ENCODE peak calls at places on chromosome 18, in ten cellular contexts. One of them, this sample, is unnamed.

GRCh38 chr18:36314754-36315153 is 17.2 kb downstream of the FHOD3 start:
- DNase-seq in NCI-H1092 treated with DMSO at 0.1 percent for 48 hours: no peak
- DNase-seq in HFF-Myc: no peak
- DNase-seq in CD4-positive, CD25-positive, alpha-beta regulatory T cell: no peak
- DNase-seq in H54: no peak
- DNase-seq in amniotic stem cell: peak
- DNase-seq in heart right ventricle: no peak
- DNase-seq in stimulated activated CD4-positive, alpha-beta T cell treated with anti-CD3 and anti-CD28 coated beads, Interleukin-12 subunit alpha, Interleukin-12 subunit beta, amount 100 ng/mL, for 4 hours: no peak
- DNase-seq in NCI-H774: no peak
- DNase-seq in H1: no peak
- DNase-seq in this sample: no peak

GRCh38 chr18:49230331-49230730 is 230.1 kb downstream of the DYM start:
- DNase-seq in stimulated activated CD4-positive, alpha-beta T cell treated with anti-CD3 and anti-CD28 coated beads, Interleukin-12 subunit alpha, Interleukin-12 subunit beta, amount 100 ng/mL, for 4 hours: no peak
- DNase-seq in H1: no peak
- DNase-seq in CD4-positive, CD25-positive, alpha-beta regulatory T cell: no peak
- DNase-seq in heart right ventricle: no peak
- DNase-seq in amniotic stem cell: no peak
- DNase-seq in H54: no peak
- DNase-seq in HFF-Myc: no peak
- DNase-seq in NCI-H1092 treated with DMSO at 0.1 percent for 48 hours: no peak
- DNase-seq in NCI-H774: no peak
- DNase-seq in this sample: no peak

GRCh38 chr18:1965541-1965940 is 605.8 kb downstream of the METTL4 start:
- DNase-seq in heart right ventricle: no peak
- DNase-seq in CD4-positive, CD25-positive, alpha-beta regulatory T cell: no peak
- DNase-seq in H54: no peak
- DNase-seq in amniotic stem cell: no peak
- DNase-seq in NCI-H1092 treated with DMSO at 0.1 percent for 48 hours: no peak
- DNase-seq in HFF-Myc: no peak
- DNase-seq in H1: no peak
- DNase-seq in NCI-H774: no peak
- DNase-seq in stimulated activated CD4-positive, alpha-beta T cell treated with anti-CD3 and anti-CD28 coated beads, Interleukin-12 subunit alpha, Interleukin-12 subunit beta, amount 100 ng/mL, for 4 hours: no peak
- DNase-seq in this sample: no peak

GRCh38 chr18:49863769-49864615 is 50.7 kb upstream of the ACAA2 start:
- DNase-seq in NCI-H1092 treated with DMSO at 0.1 percent for 48 hours: no peak
- DNase-seq in heart right ventricle: no peak
- DNase-seq in amniotic stem cell: no peak
- DNase-seq in HFF-Myc: no peak
- DNase-seq in H1: no peak
- DNase-seq in H54: no peak
- DNase-seq in CD4-positive, CD25-positive, alpha-beta regulatory T cell: no peak
- DNase-seq in NCI-H774: no peak
- DNase-seq in stimulated activated CD4-positive, alpha-beta T cell treated with anti-CD3 and anti-CD28 coated beads, Interleukin-12 subunit alpha, Interleukin-12 subunit beta, amount 100 ng/mL, for 4 hours: no peak
- DNase-seq in this sample: no peak

GRCh38 chr18:76447268-76447890 is 47.7 kb downstream of the ZNF516 start:
- DNase-seq in H1: no peak
- DNase-seq in heart right ventricle: no peak
- DNase-seq in amniotic stem cell: no peak
- DNase-seq in NCI-H774: no peak
- DNase-seq in CD4-positive, CD25-positive, alpha-beta regulatory T cell: no peak
- DNase-seq in H54: no peak
- DNase-seq in NCI-H1092 treated with DMSO at 0.1 percent for 48 hours: no peak
- DNase-seq in stimulated activated CD4-positive, alpha-beta T cell treated with anti-CD3 and anti-CD28 coated beads, Interleukin-12 subunit alpha, Interleukin-12 subunit beta, amount 100 ng/mL, for 4 hours: no peak
- DNase-seq in HFF-Myc: no peak
- DNase-seq in this sample: no peak

GRCh38 chr18:45412577-45412976 is 202.7 kb upstream of the SLC14A2 start:
- DNase-seq in H54: no peak
- DNase-seq in heart right ventricle: no peak
- DNase-seq in H1: no peak
- DNase-seq in stimulated activated CD4-positive, alpha-beta T cell treated with anti-CD3 and anti-CD28 coated beads, Interleukin-12 subunit alpha, Interleukin-12 subunit beta, amount 100 ng/mL, for 4 hours: no peak
- DNase-seq in NCI-H1092 treated with DMSO at 0.1 percent for 48 hours: no peak
- DNase-seq in NCI-H774: no peak
- DNase-seq in CD4-positive, CD25-positive, alpha-beta regulatory T cell: no peak
- DNase-seq in HFF-Myc: no peak
- DNase-seq in amniotic stem cell: no peak
- DNase-seq in this sample: no peak

GRCh38 chr18:47754311-47755101 is 176.0 kb downstream of the SMAD2 start:
- DNase-seq in H1: peak
- DNase-seq in NCI-H1092 treated with DMSO at 0.1 percent for 48 hours: peak
- DNase-seq in H54: peak
- DNase-seq in CD4-positive, CD25-positive, alpha-beta regulatory T cell: peak
- DNase-seq in heart right ventricle: peak
- DNase-seq in stimulated activated CD4-positive, alpha-beta T cell treated with anti-CD3 and anti-CD28 coated beads, Interleukin-12 subunit alpha, Interleukin-12 subunit beta, amount 100 ng/mL, for 4 hours: peak
- DNase-seq in NCI-H774: peak
- DNase-seq in HFF-Myc: no peak
- DNase-seq in amniotic stem cell: no peak
- DNase-seq in this sample: peak

GRCh38 chr18:74623047-74623816 is 25.6 kb downstream of the ZNF407 start:
- DNase-seq in stimulated activated CD4-positive, alpha-beta T cell treated with anti-CD3 and anti-CD28 coated beads, Interleukin-12 subunit alpha, Interleukin-12 subunit beta, amount 100 ng/mL, for 4 hours: no peak
- DNase-seq in NCI-H1092 treated with DMSO at 0.1 percent for 48 hours: no peak
- DNase-seq in amniotic stem cell: no peak
- DNase-seq in HFF-Myc: no peak
- DNase-seq in NCI-H774: no peak
- DNase-seq in CD4-positive, CD25-positive, alpha-beta regulatory T cell: peak
- DNase-seq in heart right ventricle: no peak
- DNase-seq in H1: no peak
- DNase-seq in H54: no peak
- DNase-seq in this sample: no peak

GRCh38 chr18:54806526-54806925 is 21.8 kb upstream of the RAB27B start:
- DNase-seq in H1: no peak
- DNase-seq in NCI-H774: no peak
- DNase-seq in CD4-positive, CD25-positive, alpha-beta regulatory T cell: no peak
- DNase-seq in HFF-Myc: no peak
- DNase-seq in NCI-H1092 treated with DMSO at 0.1 percent for 48 hours: no peak
- DNase-seq in heart right ventricle: no peak
- DNase-seq in H54: no peak
- DNase-seq in amniotic stem cell: no peak
- DNase-seq in stimulated activated CD4-positive, alpha-beta T cell treated with anti-CD3 and anti-CD28 coated beads, Interleukin-12 subunit alpha, Interleukin-12 subunit beta, amount 100 ng/mL, for 4 hours: no peak
- DNase-seq in this sample: no peak

GRCh38 chr18:48940854-48941531 is 9.8 kb downstream of the SMAD7 start:
- DNase-seq in H1: no peak
- DNase-seq in HFF-Myc: no peak
- DNase-seq in amniotic stem cell: no peak
- DNase-seq in H54: no peak
- DNase-seq in NCI-H774: no peak
- DNase-seq in CD4-positive, CD25-positive, alpha-beta regulatory T cell: peak
- DNase-seq in NCI-H1092 treated with DMSO at 0.1 percent for 48 hours: no peak
- DNase-seq in heart right ventricle: no peak
- DNase-seq in stimulated activated CD4-positive, alpha-beta T cell treated with anti-CD3 and anti-CD28 coated beads, Interleukin-12 subunit alpha, Interleukin-12 subunit beta, amount 100 ng/mL, for 4 hours: peak
- DNase-seq in this sample: no peak

GRCh38 chr18:22650247-22650646 is 232.5 kb upstream of the CTAGE1 start:
- DNase-seq in H54: no peak
- DNase-seq in amniotic stem cell: no peak
- DNase-seq in NCI-H774: no peak
- DNase-seq in H1: no peak
- DNase-seq in stimulated activated CD4-positive, alpha-beta T cell treated with anti-CD3 and anti-CD28 coated beads, Interleukin-12 subunit alpha, Interleukin-12 subunit beta, amount 100 ng/mL, for 4 hours: no peak
- DNase-seq in heart right ventricle: no peak
- DNase-seq in NCI-H1092 treated with DMSO at 0.1 percent for 48 hours: no peak
- DNase-seq in HFF-Myc: no peak
- DNase-seq in CD4-positive, CD25-positive, alpha-beta regulatory T cell: no peak
- DNase-seq in this sample: no peak

GRCh38 chr18:23274638-23275482 is 139.6 kb downstream of the CABLES1 start:
- DNase-seq in heart right ventricle: no peak
- DNase-seq in H1: no peak
- DNase-seq in HFF-Myc: no peak
- DNase-seq in NCI-H1092 treated with DMSO at 0.1 percent for 48 hours: no peak
- DNase-seq in H54: no peak
- DNase-seq in CD4-positive, CD25-positive, alpha-beta regulatory T cell: no peak
- DNase-seq in stimulated activated CD4-positive, alpha-beta T cell treated with anti-CD3 and anti-CD28 coated beads, Interleukin-12 subunit alpha, Interleukin-12 subunit beta, amount 100 ng/mL, for 4 hours: no peak
- DNase-seq in NCI-H774: no peak
- DNase-seq in amniotic stem cell: no peak
- DNase-seq in this sample: no peak

GRCh38 chr18:69400253-69400975 is at the start of gene DOK6:
- DNase-seq in H54: no peak
- DNase-seq in amniotic stem cell: peak
- DNase-seq in NCI-H1092 treated with DMSO at 0.1 percent for 48 hours: peak
- DNase-seq in stimulated activated CD4-positive, alpha-beta T cell treated with anti-CD3 and anti-CD28 coated beads, Interleukin-12 subunit alpha, Interleukin-12 subunit beta, amount 100 ng/mL, for 4 hours: no peak
- DNase-seq in H1: no peak
- DNase-seq in heart right ventricle: peak
- DNase-seq in HFF-Myc: peak
- DNase-seq in NCI-H774: peak
- DNase-seq in CD4-positive, CD25-positive, alpha-beta regulatory T cell: no peak
- DNase-seq in this sample: peak

GRCh38 chr18:58048243-58048642 is 4.2 kb downstream of the NEDD4L start:
- DNase-seq in H1: no peak
- DNase-seq in H54: no peak
- DNase-seq in heart right ventricle: no peak
- DNase-seq in amniotic stem cell: no peak
- DNase-seq in NCI-H1092 treated with DMSO at 0.1 percent for 48 hours: no peak
- DNase-seq in stimulated activated CD4-positive, alpha-beta T cell treated with anti-CD3 and anti-CD28 coated beads, Interleukin-12 subunit alpha, Interleukin-12 subunit beta, amount 100 ng/mL, for 4 hours: no peak
- DNase-seq in CD4-positive, CD25-positive, alpha-beta regulatory T cell: no peak
- DNase-seq in NCI-H774: no peak
- DNase-seq in HFF-Myc: no peak
- DNase-seq in this sample: no peak

GRCh38 chr18:22709288-22710060 is 223.7 kb upstream of the RBBP8 start:
- DNase-seq in HFF-Myc: no peak
- DNase-seq in H1: no peak
- DNase-seq in NCI-H774: no peak
- DNase-seq in stimulated activated CD4-positive, alpha-beta T cell treated with anti-CD3 and anti-CD28 coated beads, Interleukin-12 subunit alpha, Interleukin-12 subunit beta, amount 100 ng/mL, for 4 hours: no peak
- DNase-seq in heart right ventricle: no peak
- DNase-seq in H54: no peak
- DNase-seq in CD4-positive, CD25-positive, alpha-beta regulatory T cell: no peak
- DNase-seq in NCI-H1092 treated with DMSO at 0.1 percent for 48 hours: no peak
- DNase-seq in amniotic stem cell: no peak
- DNase-seq in this sample: no peak

GRCh38 chr18:24068945-24069693 is 54.6 kb downstream of the TTC39C start:
- DNase-seq in stimulated activated CD4-positive, alpha-beta T cell treated with anti-CD3 and anti-CD28 coated beads, Interleukin-12 subunit alpha, Interleukin-12 subunit beta, amount 100 ng/mL, for 4 hours: no peak
- DNase-seq in HFF-Myc: no peak
- DNase-seq in NCI-H774: peak
- DNase-seq in H1: no peak
- DNase-seq in H54: no peak
- DNase-seq in NCI-H1092 treated with DMSO at 0.1 percent for 48 hours: peak
- DNase-seq in heart right ventricle: no peak
- DNase-seq in amniotic stem cell: no peak
- DNase-seq in CD4-positive, CD25-positive, alpha-beta regulatory T cell: no peak
- DNase-seq in this sample: no peak

GRCh38 chr18:57107141-57107832 is 39.6 kb upstream of the BOD1L2 start:
- DNase-seq in H54: no peak
- DNase-seq in amniotic stem cell: peak
- DNase-seq in HFF-Myc: peak
- DNase-seq in NCI-H774: no peak
- DNase-seq in stimulated activated CD4-positive, alpha-beta T cell treated with anti-CD3 and anti-CD28 coated beads, Interleukin-12 subunit alpha, Interleukin-12 subunit beta, amount 100 ng/mL, for 4 hours: no peak
- DNase-seq in H1: no peak
- DNase-seq in NCI-H1092 treated with DMSO at 0.1 percent for 48 hours: peak
- DNase-seq in heart right ventricle: no peak
- DNase-seq in CD4-positive, CD25-positive, alpha-beta regulatory T cell: peak
- DNase-seq in this sample: no peak

GRCh38 chr18:2994603-2995432 is 18.1 kb downstream of the LPIN2 start:
- DNase-seq in HFF-Myc: no peak
- DNase-seq in stimulated activated CD4-positive, alpha-beta T cell treated with anti-CD3 and anti-CD28 coated beads, Interleukin-12 subunit alpha, Interleukin-12 subunit beta, amount 100 ng/mL, for 4 hours: peak
- DNase-seq in heart right ventricle: peak
- DNase-seq in H1: no peak
- DNase-seq in H54: no peak
- DNase-seq in CD4-positive, CD25-positive, alpha-beta regulatory T cell: peak
- DNase-seq in NCI-H1092 treated with DMSO at 0.1 percent for 48 hours: no peak
- DNase-seq in NCI-H774: no peak
- DNase-seq in amniotic stem cell: no peak
- DNase-seq in this sample: no peak

GRCh38 chr18:46220116-46220515 is 115.9 kb downstream of the HAUS1 start:
- DNase-seq in H54: peak
- DNase-seq in H1: no peak
- DNase-seq in HFF-Myc: peak
- DNase-seq in CD4-positive, CD25-positive, alpha-beta regulatory T cell: no peak
- DNase-seq in heart right ventricle: no peak
- DNase-seq in NCI-H1092 treated with DMSO at 0.1 percent for 48 hours: no peak
- DNase-seq in NCI-H774: no peak
- DNase-seq in stimulated activated CD4-positive, alpha-beta T cell treated with anti-CD3 and anti-CD28 coated beads, Interleukin-12 subunit alpha, Interleukin-12 subunit beta, amount 100 ng/mL, for 4 hours: no peak
- DNase-seq in amniotic stem cell: peak
- DNase-seq in this sample: no peak

GRCh38 chr18:66461344-66461743 is 142.5 kb downstream of the CDH19 start:
- DNase-seq in H54: no peak
- DNase-seq in amniotic stem cell: no peak
- DNase-seq in heart right ventricle: no peak
- DNase-seq in NCI-H774: no peak
- DNase-seq in NCI-H1092 treated with DMSO at 0.1 percent for 48 hours: no peak
- DNase-seq in CD4-positive, CD25-positive, alpha-beta regulatory T cell: no peak
- DNase-seq in HFF-Myc: no peak
- DNase-seq in stimulated activated CD4-positive, alpha-beta T cell treated with anti-CD3 and anti-CD28 coated beads, Interleukin-12 subunit alpha, Interleukin-12 subunit beta, amount 100 ng/mL, for 4 hours: no peak
- DNase-seq in H1: no peak
- DNase-seq in this sample: no peak

GRCh38 chr18:61869631-61870030 is 23.2 kb downstream of the RNF152 start:
- DNase-seq in heart right ventricle: no peak
- DNase-seq in NCI-H1092 treated with DMSO at 0.1 percent for 48 hours: no peak
- DNase-seq in NCI-H774: no peak
- DNase-seq in H1: no peak
- DNase-seq in stimulated activated CD4-positive, alpha-beta T cell treated with anti-CD3 and anti-CD28 coated beads, Interleukin-12 subunit alpha, Interleukin-12 subunit beta, amount 100 ng/mL, for 4 hours: no peak
- DNase-seq in CD4-positive, CD25-positive, alpha-beta regulatory T cell: no peak
- DNase-seq in amniotic stem cell: no peak
- DNase-seq in H54: no peak
- DNase-seq in HFF-Myc: no peak
- DNase-seq in this sample: no peak

GRCh38 chr18:44066541-44066940 is 614.1 kb upstream of the SETBP1 start:
- DNase-seq in HFF-Myc: no peak
- DNase-seq in stimulated activated CD4-positive, alpha-beta T cell treated with anti-CD3 and anti-CD28 coated beads, Interleukin-12 subunit alpha, Interleukin-12 subunit beta, amount 100 ng/mL, for 4 hours: no peak
- DNase-seq in NCI-H1092 treated with DMSO at 0.1 percent for 48 hours: peak
- DNase-seq in CD4-positive, CD25-positive, alpha-beta regulatory T cell: no peak
- DNase-seq in amniotic stem cell: no peak
- DNase-seq in H54: no peak
- DNase-seq in heart right ventricle: no peak
- DNase-seq in H1: no peak
- DNase-seq in NCI-H774: no peak
- DNase-seq in this sample: no peak

GRCh38 chr18:49618741-49619392 is 57.0 kb downstream of the LIPG start:
- DNase-seq in NCI-H774: no peak
- DNase-seq in amniotic stem cell: no peak
- DNase-seq in H1: no peak
- DNase-seq in CD4-positive, CD25-positive, alpha-beta regulatory T cell: no peak
- DNase-seq in H54: no peak
- DNase-seq in HFF-Myc: no peak
- DNase-seq in heart right ventricle: no peak
- DNase-seq in NCI-H1092 treated with DMSO at 0.1 percent for 48 hours: no peak
- DNase-seq in stimulated activated CD4-positive, alpha-beta T cell treated with anti-CD3 and anti-CD28 coated beads, Interleukin-12 subunit alpha, Interleukin-12 subunit beta, amount 100 ng/mL, for 4 hours: no peak
- DNase-seq in this sample: no peak

GRCh38 chr18:45071959-45072358 is 391.3 kb downstream of the SETBP1 start:
- DNase-seq in H54: no peak
- DNase-seq in NCI-H774: no peak
- DNase-seq in CD4-positive, CD25-positive, alpha-beta regulatory T cell: no peak
- DNase-seq in NCI-H1092 treated with DMSO at 0.1 percent for 48 hours: no peak
- DNase-seq in heart right ventricle: no peak
- DNase-seq in amniotic stem cell: no peak
- DNase-seq in H1: no peak
- DNase-seq in stimulated activated CD4-positive, alpha-beta T cell treated with anti-CD3 and anti-CD28 coated beads, Interleukin-12 subunit alpha, Interleukin-12 subunit beta, amount 100 ng/mL, for 4 hours: no peak
- DNase-seq in HFF-Myc: no peak
- DNase-seq in this sample: no peak

GRCh38 chr18:6057604-6058003 is 162.3 kb upstream of the TMEM200C start:
- DNase-seq in NCI-H774: no peak
- DNase-seq in amniotic stem cell: no peak
- DNase-seq in NCI-H1092 treated with DMSO at 0.1 percent for 48 hours: no peak
- DNase-seq in heart right ventricle: no peak
- DNase-seq in HFF-Myc: no peak
- DNase-seq in H54: no peak
- DNase-seq in H1: no peak
- DNase-seq in CD4-positive, CD25-positive, alpha-beta regulatory T cell: no peak
- DNase-seq in stimulated activated CD4-positive, alpha-beta T cell treated with anti-CD3 and anti-CD28 coated beads, Interleukin-12 subunit alpha, Interleukin-12 subunit beta, amount 100 ng/mL, for 4 hours: no peak
- DNase-seq in this sample: no peak

GRCh38 chr18:26429535-26429934 is 118.8 kb downstream of the KCTD1 start:
- DNase-seq in H1: no peak
- DNase-seq in stimulated activated CD4-positive, alpha-beta T cell treated with anti-CD3 and anti-CD28 coated beads, Interleukin-12 subunit alpha, Interleukin-12 subunit beta, amount 100 ng/mL, for 4 hours: no peak
- DNase-seq in CD4-positive, CD25-positive, alpha-beta regulatory T cell: no peak
- DNase-seq in H54: peak
- DNase-seq in amniotic stem cell: peak
- DNase-seq in NCI-H774: no peak
- DNase-seq in NCI-H1092 treated with DMSO at 0.1 percent for 48 hours: no peak
- DNase-seq in HFF-Myc: peak
- DNase-seq in heart right ventricle: no peak
- DNase-seq in this sample: no peak

GRCh38 chr18:77249583-77250500 is at the start of gene GALR1:
- DNase-seq in NCI-H774: peak
- DNase-seq in H1: no peak
- DNase-seq in stimulated activated CD4-positive, alpha-beta T cell treated with anti-CD3 and anti-CD28 coated beads, Interleukin-12 subunit alpha, Interleukin-12 subunit beta, amount 100 ng/mL, for 4 hours: no peak
- DNase-seq in NCI-H1092 treated with DMSO at 0.1 percent for 48 hours: peak
- DNase-seq in heart right ventricle: no peak
- DNase-seq in CD4-positive, CD25-positive, alpha-beta regulatory T cell: no peak
- DNase-seq in HFF-Myc: no peak
- DNase-seq in H54: no peak
- DNase-seq in amniotic stem cell: no peak
- DNase-seq in this sample: peak

GRCh38 chr18:24016643-24017042 is 2.1 kb downstream of the TTC39C start:
- DNase-seq in NCI-H774: no peak
- DNase-seq in H1: no peak
- DNase-seq in heart right ventricle: no peak
- DNase-seq in CD4-positive, CD25-positive, alpha-beta regulatory T cell: no peak
- DNase-seq in HFF-Myc: no peak
- DNase-seq in amniotic stem cell: no peak
- DNase-seq in stimulated activated CD4-positive, alpha-beta T cell treated with anti-CD3 and anti-CD28 coated beads, Interleukin-12 subunit alpha, Interleukin-12 subunit beta, amount 100 ng/mL, for 4 hours: no peak
- DNase-seq in H54: no peak
- DNase-seq in NCI-H1092 treated with DMSO at 0.1 percent for 48 hours: peak
- DNase-seq in this sample: no peak

This sample was measured in NCI-H2107.